ENCODE peak calls at places on chromosomes 12 and 14, in eight cellular contexts. J, T, B, F, W, O, R and G are unnamed samples.

GRCh38 chr14:71592361-71592760 is 339.9 kb upstream of the RGS6 start:
- DNase-seq in B (no peak), T (no peak), R (no peak), J (no peak), O (no peak), W (peak; percentile 29), F (peak; percentile 38), G (no peak)

GRCh38 chr12:32201996-32202395 is 95.3 kb downstream of the BICD1 start:
- DNase-seq in O (no peak), B (no peak), R (peak; percentile 18), W (no peak), J (no peak), T (no peak), F (no peak), G (no peak)

GRCh38 chr12:6605425-6606330 is 1.5 kb downstream of the CHD4 start:
- DNase-seq in F (peak; percentile 32), J (peak; percentile 29), T (peak; percentile 28), W (no peak), O (no peak), R (peak; percentile 17), B (no peak), G (no peak)

GRCh38 chr12:6784292-6784691 is 5.0 kb upstream of the CD4 start:
- DNase-seq in W (no peak), T (no peak), J (no peak), F (no peak), B (no peak), O (no peak), R (no peak), G (no peak)

GRCh38 chr14:65854215-65854614 is 441.7 kb downstream of the FUT8 start:
- DNase-seq in O (no peak), B (no peak), R (no peak), F (no peak), J (no peak), T (no peak), W (no peak), G (no peak)

GRCh38 chr12:122090759-122091535 is 12.4 kb downstream of the MLXIP start:
- DNase-seq in O (no peak), B (no peak), W (peak; percentile 51), J (no peak), R (no peak), T (no peak), F (peak; percentile 63), G (no peak)

GRCh38 chr12:26428420-26428819 is 233.0 kb downstream of the SSPN start:
- DNase-seq in J (no peak), R (no peak), B (no peak), W (no peak), T (no peak), F (no peak), O (no peak), G (no peak)

GRCh38 chr14:68535404-68536024 is 257.4 kb downstream of the ZFP36L1 start:
- DNase-seq in O (no peak), B (no peak), J (no peak), T (no peak), F (peak; percentile 98), R (no peak), W (no peak), G (no peak)

GRCh38 chr12:106433055-106433454 is 75.5 kb downstream of the POLR3B start:
- DNase-seq in F (no peak), T (no peak), B (no peak), J (no peak), O (no peak), R (no peak), W (no peak), G (no peak)

GRCh38 chr12:58247633-58248032 is 306.3 kb downstream of the ATP23 start:
- DNase-seq in R (no peak), J (no peak), B (no peak), T (no peak), F (peak; percentile 6), O (no peak), W (no peak), G (no peak)

GRCh38 chr12:122023339-122024131 is 1.9 kb downstream of the BCL7A start:
- DNase-seq in W (peak; percentile 66), R (peak; percentile 69), T (no peak), F (peak; percentile 69), O (no peak), B (peak; percentile 27), J (no peak), G (peak; percentile 65)

GRCh38 chr14:47539065-47539464 is 136.3 kb downstream of the MDGA2 start:
- DNase-seq in O (no peak), J (no peak), B (no peak), W (peak; percentile 37), F (peak; percentile 41), T (peak; percentile 2), R (no peak), G (no peak)

GRCh38 chr12:127998936-127999467 is 268.0 kb upstream of the TMEM132C start:
- DNase-seq in O (no peak), B (no peak), W (no peak), T (no peak), F (no peak), J (no peak), R (no peak), G (no peak)

GRCh38 chr12:131060011-131060703 is 106.5 kb downstream of the ADGRD1 start:
- DNase-seq in O (no peak), T (no peak), R (no peak), F (no peak), B (no peak), J (no peak), W (no peak), G (no peak)

GRCh38 chr12:57629897-57630471 is 3.0 kb downstream of the B4GALNT1 start:
- DNase-seq in F (no peak), B (no peak), R (no peak), W (no peak), T (peak; percentile 0), O (no peak), J (no peak), G (no peak)

GRCh38 chr12:106724934-106725333 is 49.5 kb upstream of the RIC8B start:
- DNase-seq in T (no peak), O (no peak), F (no peak), B (no peak), J (no peak), R (no peak), W (no peak), G (no peak)

GRCh38 chr12:54306925-54307731 is 6.3 kb upstream of the NFE2 start:
- DNase-seq in J (no peak), W (peak; percentile 79), T (peak; percentile 81), O (no peak), F (peak; percentile 77), B (peak; percentile 40), R (peak; percentile 79), G (peak; percentile 96)

GRCh38 chr12:62371661-62372060 is 95.0 kb upstream of the MON2 start:
- DNase-seq in J (no peak), W (no peak), T (no peak), R (no peak), O (no peak), F (no peak), B (no peak), G (no peak)

GRCh38 chr14:68941820-68942219 is 37.3 kb downstream of the ACTN1 start:
- DNase-seq in T (peak; percentile 55), W (peak; percentile 57), O (no peak), J (no peak), F (peak; percentile 95), R (peak; percentile 50), B (no peak), G (no peak)

GRCh38 chr12:126907900-126908764 is 1358.8 kb upstream of the TMEM132C start:
- DNase-seq in R (no peak), W (no peak), O (no peak), B (no peak), J (no peak), F (no peak), T (no peak), G (no peak)

GRCh38 chr12:87801860-87802720 is 227.1 kb downstream of the C12orf50 start:
- DNase-seq in T (no peak), O (no peak), B (no peak), R (no peak), J (no peak), F (no peak), W (no peak), G (no peak)

GRCh38 chr12:132614861-132615578 is 3.6 kb upstream of the P2RX2 start:
- DNase-seq in R (peak; percentile 82), F (peak; percentile 81), O (peak; percentile 74), W (peak; percentile 89), T (peak; percentile 89), J (peak; percentile 77), B (peak; percentile 86), G (peak; percentile 78)

GRCh38 chr14:98579140-98579539 is 692.9 kb downstream of the BCL11B start:
- DNase-seq in J (no peak), B (no peak), W (no peak), T (no peak), F (no peak), R (no peak), O (no peak), G (no peak)

GRCh38 chr12:9587903-9588600 is 19.7 kb downstream of the KLRB1 start:
- DNase-seq in F (peak; percentile 1), T (no peak), R (no peak), O (no peak), J (no peak), B (no peak), W (no peak), G (no peak)

GRCh38 chr12:91074851-91075250 is 17.0 kb upstream of the KERA start:
- DNase-seq in B (no peak), R (no peak), O (no peak), F (no peak), J (no peak), T (no peak), W (no peak), G (no peak)

GRCh38 chr14:22977684-22978486 is 4.5 kb downstream of the AJUBA start:
- DNase-seq in O (no peak), J (no peak), T (peak; percentile 83), B (no peak), F (peak; percentile 96), R (peak; percentile 46), W (peak; percentile 93), G (no peak)

GRCh38 chr14:49512147-49512551 is 74.0 kb downstream of the RPS29 start:
- DNase-seq in O (no peak), W (no peak), B (no peak), J (no peak), F (peak; percentile 89), T (peak; percentile 37), R (no peak), G (no peak)

GRCh38 chr12:29438752-29439408 is 57.9 kb upstream of the ERGIC2 start:
- DNase-seq in W (no peak), T (no peak), R (no peak), B (no peak), J (no peak), O (no peak), F (no peak), G (no peak)

GRCh38 chr12:131287938-131288797 is 334.5 kb downstream of the ADGRD1 start:
- DNase-seq in R (no peak), T (no peak), F (no peak), J (no peak), W (no peak), O (no peak), B (no peak), G (no peak)

GRCh38 chr12:57591567-57592325 is 754 bp downstream of the PIP4K2C start:
- DNase-seq in T (no peak), W (peak; percentile 65), O (no peak), J (no peak), B (no peak), F (peak; percentile 42), R (no peak), G (no peak)

GRCh38 chr12:102848832-102849231 is 68.2 kb downstream of the PAH start:
- DNase-seq in O (no peak), F (no peak), J (no peak), B (no peak), R (no peak), T (no peak), W (no peak), G (no peak)

GRCh38 chr14:48575772-48576171 is 900.4 kb upstream of the MDGA2 start:
- DNase-seq in W (no peak), F (no peak), O (no peak), R (no peak), T (no peak), B (no peak), J (no peak), G (no peak)

GRCh38 chr12:64104376-64104775 is 117.7 kb downstream of the KICS2 start:
- DNase-seq in W (peak; percentile 59), T (no peak), F (peak; percentile 78), B (no peak), R (no peak), O (no peak), J (no peak), G (no peak)

GRCh38 chr14:44149597-44149996 is 357.5 kb downstream of the FSCB start:
- DNase-seq in R (no peak), W (peak; percentile 44), F (peak; percentile 5), B (no peak), O (no peak), J (no peak), T (no peak), G (no peak)